ENCODE peak calls at places on chromosomes 1 and 21, in five cellular contexts. One of them, this sample, is unnamed.

GRCh38 chr1:64245495-64245894 is 42.1 kb downstream of the UBE2U start:
- DNase-seq in CD4-positive, alpha-beta T cell: no peak
- DNase-seq in ovary: no peak
- DNase-seq in A549: no peak
- DNase-seq in OCI-LY7: peak; percentile 3
- DNase-seq in this sample: no peak

GRCh38 chr21:15706686-15707085 is 23.1 kb upstream of the USP25 start:
- DNase-seq in ovary: no peak
- DNase-seq in OCI-LY7: no peak
- DNase-seq in CD4-positive, alpha-beta T cell: no peak
- DNase-seq in A549: peak; percentile 66
- DNase-seq in this sample: no peak

GRCh38 chr1:220787069-220787614 is 429 bp downstream of the MTARC1 start:
- DNase-seq in A549: peak; percentile 16
- DNase-seq in CD4-positive, alpha-beta T cell: no peak
- DNase-seq in ovary: no peak
- DNase-seq in OCI-LY7: no peak
- DNase-seq in this sample: no peak

GRCh38 chr1:176989023-176989422 is 175.5 kb downstream of the ASTN1 start:
- DNase-seq in A549: no peak
- DNase-seq in ovary: no peak
- DNase-seq in CD4-positive, alpha-beta T cell: no peak
- DNase-seq in OCI-LY7: no peak
- DNase-seq in this sample: no peak

GRCh38 chr1:48246727-48247126 is 24.2 kb downstream of the SLC5A9 start:
- DNase-seq in ovary: no peak
- DNase-seq in A549: no peak
- DNase-seq in CD4-positive, alpha-beta T cell: no peak
- DNase-seq in OCI-LY7: no peak
- DNase-seq in this sample: peak; percentile 31

GRCh38 chr1:207647966-207648906 is 3.3 kb downstream of the CR1L start:
- DNase-seq in A549: no peak
- DNase-seq in OCI-LY7: no peak
- DNase-seq in ovary: no peak
- DNase-seq in CD4-positive, alpha-beta T cell: no peak
- DNase-seq in this sample: no peak

GRCh38 chr1:203649551-203650011 is 22.9 kb downstream of the ATP2B4 start:
- DNase-seq in OCI-LY7: no peak
- DNase-seq in A549: no peak
- DNase-seq in CD4-positive, alpha-beta T cell: peak; percentile 20
- DNase-seq in ovary: no peak
- DNase-seq in this sample: no peak

GRCh38 chr1:217333939-217334338 is 297.0 kb downstream of the GPATCH2 start:
- DNase-seq in OCI-LY7: peak; percentile 33
- DNase-seq in ovary: no peak
- DNase-seq in A549: peak; percentile 26
- DNase-seq in CD4-positive, alpha-beta T cell: no peak
- DNase-seq in this sample: no peak

GRCh38 chr21:38170705-38171682 is 85.8 kb upstream of the KCNJ15 start:
- DNase-seq in A549: peak; percentile 33
- DNase-seq in CD4-positive, alpha-beta T cell: no peak
- DNase-seq in OCI-LY7: no peak
- DNase-seq in ovary: no peak
- DNase-seq in this sample: no peak

GRCh38 chr1:206703647-206704046 is 18.9 kb downstream of the MAPKAPK2 start:
- DNase-seq in A549: no peak
- DNase-seq in ovary: no peak
- DNase-seq in CD4-positive, alpha-beta T cell: peak; percentile 74
- DNase-seq in OCI-LY7: no peak
- DNase-seq in this sample: no peak

GRCh38 chr1:932776-933602 is 9.3 kb downstream of the SAMD11 start:
- DNase-seq in OCI-LY7: no peak
- DNase-seq in A549: no peak
- DNase-seq in ovary: no peak
- DNase-seq in CD4-positive, alpha-beta T cell: no peak
- DNase-seq in this sample: no peak

GRCh38 chr1:25616932-25617625 is 488 bp downstream of the MAN1C1 start:
- DNase-seq in OCI-LY7: peak; percentile 51
- DNase-seq in ovary: peak; percentile 53
- DNase-seq in A549: no peak
- DNase-seq in CD4-positive, alpha-beta T cell: peak; percentile 28
- DNase-seq in this sample: peak; percentile 60

GRCh38 chr1:95352767-95353166 is 118.8 kb downstream of the RWDD3 start:
- DNase-seq in ovary: no peak
- DNase-seq in CD4-positive, alpha-beta T cell: no peak
- DNase-seq in OCI-LY7: no peak
- DNase-seq in A549: no peak
- DNase-seq in this sample: no peak

GRCh38 chr1:41041866-41042265 is 20.3 kb upstream of the SLFNL1 start:
- DNase-seq in A549: no peak
- DNase-seq in CD4-positive, alpha-beta T cell: no peak
- DNase-seq in ovary: no peak
- DNase-seq in OCI-LY7: no peak
- DNase-seq in this sample: no peak

GRCh38 chr1:1200876-1201810 is 5.2 kb downstream of the TNFRSF18 start:
- DNase-seq in OCI-LY7: no peak
- DNase-seq in ovary: peak; percentile 43
- DNase-seq in CD4-positive, alpha-beta T cell: peak; percentile 80
- DNase-seq in A549: peak; percentile 36
- DNase-seq in this sample: peak; percentile 66

GRCh38 chr1:89125571-89126233 is at the start of gene GBP2:
- DNase-seq in CD4-positive, alpha-beta T cell: no peak
- DNase-seq in A549: peak; percentile 26
- DNase-seq in ovary: no peak
- DNase-seq in OCI-LY7: no peak
- DNase-seq in this sample: no peak

GRCh38 chr1:213286235-213286634 is 235.2 kb downstream of the RPS6KC1 start:
- DNase-seq in CD4-positive, alpha-beta T cell: no peak
- DNase-seq in OCI-LY7: no peak
- DNase-seq in ovary: no peak
- DNase-seq in A549: no peak
- DNase-seq in this sample: no peak
- TF ChIP-seq CTCF in CD4-positive, alpha-beta T cell: no peak
- TF ChIP-seq CTCF in OCI-LY7: peak; percentile 58
- TF ChIP-seq CTCF in ovary: no peak
- TF ChIP-seq CTCF in A549: no peak
- TF ChIP-seq CTCF in this sample: no peak

GRCh38 chr1:180290265-180291001 is 60.4 kb downstream of the LHX4 start:
- DNase-seq in CD4-positive, alpha-beta T cell: no peak
- DNase-seq in OCI-LY7: no peak
- DNase-seq in ovary: no peak
- DNase-seq in A549: no peak
- DNase-seq in this sample: no peak

GRCh38 chr1:180288894-180289293 is 58.8 kb downstream of the LHX4 start:
- DNase-seq in ovary: no peak
- DNase-seq in OCI-LY7: no peak
- DNase-seq in A549: no peak
- DNase-seq in CD4-positive, alpha-beta T cell: no peak
- DNase-seq in this sample: no peak

GRCh38 chr1:180286417-180286816 is 56.4 kb downstream of the LHX4 start:
- DNase-seq in A549: no peak
- DNase-seq in OCI-LY7: no peak
- DNase-seq in ovary: no peak
- DNase-seq in CD4-positive, alpha-beta T cell: no peak
- DNase-seq in this sample: no peak

GRCh38 chr1:180291004-180291403 is 60.9 kb downstream of the LHX4 start:
- DNase-seq in OCI-LY7: no peak
- DNase-seq in A549: peak; percentile 80
- DNase-seq in CD4-positive, alpha-beta T cell: no peak
- DNase-seq in ovary: no peak
- DNase-seq in this sample: no peak

GRCh38 chr1:180288232-180288818 is 58.3 kb downstream of the LHX4 start:
- DNase-seq in A549: no peak
- DNase-seq in ovary: peak; percentile 44
- DNase-seq in OCI-LY7: no peak
- DNase-seq in CD4-positive, alpha-beta T cell: no peak
- DNase-seq in this sample: no peak
- H3K27ac ChIP-seq in A549: no peak overlapping the region
- H3K27ac ChIP-seq in ovary: no peak overlapping the region
- H3K27ac ChIP-seq in OCI-LY7: no peak overlapping the region
- H3K27ac ChIP-seq in CD4-positive, alpha-beta T cell: no peak overlapping the region
- H3K27ac ChIP-seq in this sample: no peak overlapping the region

DNA sequence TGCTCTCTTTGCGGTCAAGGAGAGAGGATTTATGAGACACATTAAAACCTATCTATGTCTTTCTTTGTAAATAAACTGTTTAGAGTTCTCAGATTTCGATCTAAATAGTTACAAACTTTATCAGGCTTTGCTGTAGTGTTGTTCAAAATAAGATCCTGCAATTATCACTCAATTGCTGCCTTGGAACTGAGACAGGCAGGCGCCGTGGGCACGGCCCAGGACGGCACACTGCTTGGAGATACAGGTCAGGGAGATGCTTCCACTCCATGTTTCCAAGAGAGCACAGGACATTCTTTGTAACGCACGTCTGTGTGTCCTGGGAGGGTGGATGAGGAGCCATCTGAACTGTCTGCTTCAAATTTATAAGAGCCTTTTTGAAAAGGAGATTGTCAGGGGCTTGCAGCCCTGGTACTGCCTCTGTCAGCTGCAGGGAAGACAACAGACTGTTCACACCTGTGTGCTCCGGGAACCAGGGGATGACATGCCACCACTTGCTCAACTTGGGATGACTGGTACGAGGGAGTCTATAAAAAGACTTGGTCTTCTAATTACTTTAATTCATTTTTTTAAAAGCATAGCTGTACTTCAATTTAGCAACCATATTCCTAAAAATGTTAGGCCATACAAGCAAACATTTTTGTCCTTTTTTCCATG is 472.9 kb upstream of the RUNX1 start:
- DNase-seq in CD4-positive, alpha-beta T cell: no peak
- DNase-seq in ovary: no peak
- DNase-seq in OCI-LY7: no peak
- DNase-seq in A549: no peak
- DNase-seq in this sample: no peak
- H3K9me3 ChIP-seq in CD4-positive, alpha-beta T cell: no peaks in the 10 kb centered on the region
- H3K9me3 ChIP-seq in ovary: no peaks in the 10 kb centered on the region
- H3K9me3 ChIP-seq in OCI-LY7: no peaks in the 10 kb centered on the region
- H3K9me3 ChIP-seq in A549: no peaks in the 10 kb centered on the region
- H3K9me3 ChIP-seq in this sample: no peaks in the 10 kb centered on the region

GRCh38 chr1:117059678-117060440 is at the start of gene TTF2:
- DNase-seq in OCI-LY7: peak; percentile 99
- DNase-seq in ovary: peak; percentile 89
- DNase-seq in CD4-positive, alpha-beta T cell: peak; percentile 96
- DNase-seq in A549: peak; percentile 98
- DNase-seq in this sample: peak; percentile 89
- TF ChIP-seq CTCF in OCI-LY7: peak; percentile 21
- TF ChIP-seq CTCF in ovary: peak; percentile 43
- TF ChIP-seq CTCF in CD4-positive, alpha-beta T cell: peak; percentile 31
- TF ChIP-seq CTCF in A549: no peak
- TF ChIP-seq CTCF in this sample: no peak

GRCh38 chr1:229459815-229460214 is 25.9 kb upstream of the ACTA1 start:
- DNase-seq in CD4-positive, alpha-beta T cell: no peak
- DNase-seq in OCI-LY7: no peak
- DNase-seq in ovary: no peak
- DNase-seq in A549: no peak
- DNase-seq in this sample: no peak
- H3K27ac ChIP-seq in CD4-positive, alpha-beta T cell: no peak overlapping the region
- H3K27ac ChIP-seq in OCI-LY7: no peak overlapping the region
- H3K27ac ChIP-seq in ovary: no peak overlapping the region
- H3K27ac ChIP-seq in A549: no peak overlapping the region
- H3K27ac ChIP-seq in this sample: no peak overlapping the region

GRCh38 chr1:4960336-4960735 is 305.9 kb downstream of the AJAP1 start:
- DNase-seq in A549: no peak
- DNase-seq in CD4-positive, alpha-beta T cell: no peak
- DNase-seq in OCI-LY7: no peak
- DNase-seq in ovary: no peak
- DNase-seq in this sample: no peak
- H3K9me3 ChIP-seq in A549: no peaks in the 10 kb centered on the region
- H3K9me3 ChIP-seq in CD4-positive, alpha-beta T cell: peaks cover under 1% of the 10 kb centered on the region
- H3K9me3 ChIP-seq in OCI-LY7: no peaks in the 10 kb centered on the region
- H3K9me3 ChIP-seq in ovary: no peaks in the 10 kb centered on the region
- H3K9me3 ChIP-seq in this sample: no peaks in the 10 kb centered on the region

DNA sequence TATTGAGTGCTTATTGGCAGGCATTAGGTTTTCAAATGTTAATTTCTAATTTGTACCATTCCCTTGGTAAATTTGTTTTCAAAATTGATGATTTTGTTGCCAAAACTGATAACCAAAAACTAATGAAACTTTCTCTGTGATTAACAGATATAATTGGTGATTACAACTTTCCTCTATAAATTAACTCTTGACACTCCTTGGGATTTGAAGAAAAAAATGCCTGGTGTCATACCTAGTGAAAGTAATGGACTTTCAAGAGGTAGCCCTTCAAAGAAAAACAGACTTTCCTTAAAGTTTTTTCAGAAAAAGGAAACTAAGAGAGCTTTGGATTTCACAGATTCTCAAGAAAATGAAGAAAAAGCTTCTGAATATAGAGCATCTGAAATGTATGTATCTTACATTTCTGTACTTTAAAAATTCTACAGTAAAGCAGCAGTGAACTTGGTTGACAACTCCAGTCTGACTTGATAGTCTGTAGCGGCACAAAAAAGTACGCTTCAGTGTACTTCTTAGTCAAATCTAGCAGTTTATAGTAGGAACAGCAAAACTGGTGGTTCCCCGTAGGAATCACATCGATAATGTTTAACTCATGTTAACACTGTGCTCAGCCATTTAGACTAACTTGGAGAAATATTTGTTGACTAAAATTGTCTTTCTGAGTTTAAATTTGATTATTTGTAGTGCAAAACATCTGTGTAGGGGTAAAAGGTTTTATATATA is 3.0 kb downstream of the USP1 start:
- DNase-seq in CD4-positive, alpha-beta T cell: no peak
- DNase-seq in ovary: no peak
- DNase-seq in A549: no peak
- DNase-seq in OCI-LY7: peak; percentile 41
- DNase-seq in this sample: no peak
- TF ChIP-seq CTCF in CD4-positive, alpha-beta T cell: no peak
- TF ChIP-seq CTCF in ovary: no peak
- TF ChIP-seq CTCF in A549: no peak
- TF ChIP-seq CTCF in OCI-LY7: peak; percentile 29
- TF ChIP-seq CTCF in this sample: no peak

GRCh38 chr1:76084685-76085084 is 10.1 kb downstream of the ST6GALNAC3 start:
- DNase-seq in CD4-positive, alpha-beta T cell: no peak
- DNase-seq in ovary: no peak
- DNase-seq in OCI-LY7: no peak
- DNase-seq in A549: no peak
- DNase-seq in this sample: no peak
- H3K27ac ChIP-seq in CD4-positive, alpha-beta T cell: no peak overlapping the region
- H3K27ac ChIP-seq in ovary: no peak overlapping the region
- H3K27ac ChIP-seq in OCI-LY7: no peak overlapping the region
- H3K27ac ChIP-seq in A549: no peak overlapping the region
- H3K27ac ChIP-seq in this sample: no peak overlapping the region

DNA sequence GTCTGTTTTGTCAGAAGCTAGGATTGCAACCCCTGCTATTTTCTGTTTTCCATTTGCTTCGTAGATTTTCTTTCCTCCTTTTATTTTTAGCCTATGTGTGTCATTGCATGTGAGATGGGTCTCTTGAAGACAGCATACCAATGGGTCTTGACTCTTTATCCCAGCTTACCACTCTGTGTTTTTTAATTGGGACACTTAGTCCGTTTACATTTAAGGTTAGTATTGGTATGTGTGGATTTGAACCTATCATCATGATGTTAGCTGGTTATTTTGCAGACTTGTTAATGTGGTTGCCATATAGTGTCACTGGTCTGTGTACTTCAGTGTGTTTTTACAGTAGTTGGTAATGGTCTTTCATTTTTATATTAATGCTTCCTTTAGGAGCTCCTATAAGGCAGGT is 141.5 kb downstream of the DNAH14 start:
- DNase-seq in OCI-LY7: no peak
- DNase-seq in CD4-positive, alpha-beta T cell: no peak
- DNase-seq in A549: no peak
- DNase-seq in ovary: no peak
- DNase-seq in this sample: no peak
- H3K9me3 ChIP-seq in OCI-LY7: no peaks in the 10 kb centered on the region
- H3K9me3 ChIP-seq in CD4-positive, alpha-beta T cell: peaks cover 9% of the 10 kb centered on the region
- H3K9me3 ChIP-seq in A549: peaks cover 5% of the 10 kb centered on the region
- H3K9me3 ChIP-seq in ovary: no peaks in the 10 kb centered on the region
- H3K9me3 ChIP-seq in this sample: no peaks in the 10 kb centered on the region